ENCODE peak calls at places on chromosomes 11 and 22, in four cellular contexts. J is stimulated activated CD4-positive, alpha-beta T cell treated with anti-CD3 and anti-CD28 coated beads, Interleukin-15, amount 100 ng/mL, for 1 hour; U is activated T-cell treated with anti-CD3 and anti-CD28 coated beads for 24 hours; P is effector memory CD8-positive, alpha-beta T cell. F is an unnamed sample.

GRCh38 chr11:71451596-71452353 is 1.2 kb upstream of the NADSYN1 start:
- DNase-seq in U (no peak), P (no peak), J (no peak), F (peak)

GRCh38 chr11:34206598-34207300 is 101.3 kb downstream of the NAT10 start:
- DNase-seq in U (no peak), P (no peak), J (no peak), F (no peak)

GRCh38 chr11:57223601-57224000 is 13.4 kb downstream of the APLNR start:
- DNase-seq in P (no peak), J (no peak), U (no peak), F (no peak)

GRCh38 chr11:19263333-19263732 is 22.6 kb upstream of the E2F8 start:
- DNase-seq in U (no peak), J (no peak), P (no peak), F (no peak)

GRCh38 chr22:18068381-18068988 is 9.3 kb upstream of the PEX26 start:
- DNase-seq in J (no peak), U (no peak), P (no peak), F (no peak)

GRCh38 chr11:46513934-46514342 is 79.9 kb downstream of the AMBRA1 start:
- DNase-seq in J (no peak), P (no peak), U (no peak), F (no peak)

GRCh38 chr22:37242395-37242918 is 1.6 kb downstream of the RAC2 start:
- DNase-seq in P (peak), J (peak), U (peak), F (peak)

GRCh38 chr22:49330421-49331222 is 497.1 kb downstream of the BRD1 start:
- DNase-seq in U (no peak), J (no peak), P (no peak), F (peak)

GRCh38 chr11:73267122-73267846 is 4.9 kb upstream of the P2RY6 start:
- DNase-seq in P (no peak), J (no peak), U (no peak), F (peak)

GRCh38 chr22:24760708-24761306 is 13.7 kb downstream of the PIWIL3 start:
- DNase-seq in U (no peak), P (no peak), J (no peak), F (no peak)

F was measured in activated effector memory CD4-positive, alpha-beta T cell treated with anti-CD3 and anti-CD28 coated beads, Interleukin-2, amount 50 U/mL, for 16 hours.